ENCODE peak calls at places on chromosomes 6 and 20, in six cellular contexts. One of them, this sample, is unnamed.

GRCh38 chr20:36091561-36092423 is 62.7 kb upstream of the EPB41L1 start:
- DNase-seq in activated CD4-positive, alpha-beta T cell treated with anti-CD3 and anti-CD28 coated beads for 48 hours: no peak
- DNase-seq in CMK: no peak
- DNase-seq in A172: no peak
- DNase-seq in uterus: no peak
- DNase-seq in HCT116: no peak
- DNase-seq in this sample: no peak

GRCh38 chr6:21095462-21095861 is 498.1 kb upstream of the SOX4 start:
- DNase-seq in CMK: no peak
- DNase-seq in HCT116: no peak
- DNase-seq in A172: no peak
- DNase-seq in activated CD4-positive, alpha-beta T cell treated with anti-CD3 and anti-CD28 coated beads for 48 hours: no peak
- DNase-seq in uterus: no peak
- DNase-seq in this sample: no peak

GRCh38 chr20:38108438-38109024 is 56.5 kb downstream of the TGM2 start:
- DNase-seq in A172: peak
- DNase-seq in activated CD4-positive, alpha-beta T cell treated with anti-CD3 and anti-CD28 coated beads for 48 hours: no peak
- DNase-seq in uterus: peak
- DNase-seq in HCT116: no peak
- DNase-seq in CMK: no peak
- DNase-seq in this sample: no peak

GRCh38 chr6:145838305-145838704 is 23.7 kb upstream of the FBXO30 start:
- DNase-seq in HCT116: no peak
- DNase-seq in CMK: no peak
- DNase-seq in activated CD4-positive, alpha-beta T cell treated with anti-CD3 and anti-CD28 coated beads for 48 hours: no peak
- DNase-seq in A172: no peak
- DNase-seq in uterus: no peak
- DNase-seq in this sample: no peak

GRCh38 chr6:159852877-159853276 is 37.9 kb upstream of the MAS1 start:
- DNase-seq in uterus: no peak
- DNase-seq in A172: no peak
- DNase-seq in activated CD4-positive, alpha-beta T cell treated with anti-CD3 and anti-CD28 coated beads for 48 hours: no peak
- DNase-seq in CMK: no peak
- DNase-seq in HCT116: no peak
- DNase-seq in this sample: no peak

GRCh38 chr6:118896339-118897136 is 2.6 kb downstream of the ASF1A start:
- DNase-seq in HCT116: peak
- DNase-seq in uterus: no peak
- DNase-seq in CMK: no peak
- DNase-seq in activated CD4-positive, alpha-beta T cell treated with anti-CD3 and anti-CD28 coated beads for 48 hours: no peak
- DNase-seq in A172: peak
- DNase-seq in this sample: no peak

GRCh38 chr20:40524071-40524470 is 165.0 kb downstream of the MAFB start:
- DNase-seq in CMK: no peak
- DNase-seq in HCT116: no peak
- DNase-seq in A172: no peak
- DNase-seq in uterus: no peak
- DNase-seq in activated CD4-positive, alpha-beta T cell treated with anti-CD3 and anti-CD28 coated beads for 48 hours: no peak
- DNase-seq in this sample: no peak

GRCh38 chr6:26525818-26526217 is 12.3 kb upstream of the HMGN4 start:
- DNase-seq in CMK: no peak
- DNase-seq in HCT116: no peak
- DNase-seq in activated CD4-positive, alpha-beta T cell treated with anti-CD3 and anti-CD28 coated beads for 48 hours: no peak
- DNase-seq in A172: no peak
- DNase-seq in uterus: no peak
- DNase-seq in this sample: no peak

GRCh38 chr20:62791301-62792181 is 4.7 kb upstream of the MRGBP start:
- DNase-seq in CMK: peak
- DNase-seq in HCT116: peak
- DNase-seq in activated CD4-positive, alpha-beta T cell treated with anti-CD3 and anti-CD28 coated beads for 48 hours: peak
- DNase-seq in A172: peak
- DNase-seq in uterus: peak
- DNase-seq in this sample: peak

GRCh38 chr20:58545565-58546195 is 30.5 kb upstream of the APCDD1L start:
- DNase-seq in CMK: no peak
- DNase-seq in activated CD4-positive, alpha-beta T cell treated with anti-CD3 and anti-CD28 coated beads for 48 hours: no peak
- DNase-seq in uterus: no peak
- DNase-seq in A172: no peak
- DNase-seq in HCT116: no peak
- DNase-seq in this sample: no peak

This sample was measured in stimulated activated naive CD8-positive, alpha-beta T cell treated with anti-CD3 and anti-CD28 coated beads, Interleukin-15, Interleukin-2, amounts not matched to agents 100 U/mL and 50 U/mL, for 24 hours.